ENCODE peak calls at places on chromosomes 4 and X, in six cellular contexts. H is neuronal stem cell, U is mesenchymal stem cell, C is IMR-90, N is mesendoderm, A is H1. E is an unnamed sample.
A peak's percentile ranks its signal among the peaks of the same experiment; 100 is the strongest.

GRCh38 chrX:68838571-68838910 is 9.7 kb downstream of the EFNB1 start:
- DNase-seq in H (no peak), U (no peak), C (no peak), N (no peak), A (no peak), E (no peak)

GRCh38 chrX:150476183-150476699 is 92.2 kb upstream of the MTM1 start:
- DNase-seq in H (no peak), U (no peak), C (peak; percentile 62), N (no peak), A (no peak), E (no peak)

GRCh38 chrX:100710816-100711215 is 21.1 kb downstream of the SYTL4 start:
- DNase-seq in H (no peak), U (no peak), C (no peak), N (no peak), A (no peak), E (no peak)

GRCh38 chr4:16111533-16111932 is 27.7 kb upstream of the PROM1 start:
- DNase-seq in H (no peak), U (no peak), C (no peak), N (no peak), A (no peak), E (no peak)

GRCh38 chr4:186392017-186392416 is 126.0 kb downstream of the F11 start:
- DNase-seq in H (no peak), U (no peak), C (no peak), N (no peak), A (no peak), E (no peak)

GRCh38 chr4:41359069-41359769 is 102.5 kb downstream of the UCHL1 start:
- DNase-seq in H (no peak), U (no peak), C (no peak), N (peak; percentile 86), A (peak; percentile 72), E (peak; percentile 80)

GRCh38 chr4:111761531-111761930 is 383.7 kb upstream of the FAM241A start:
- DNase-seq in H (no peak), U (peak; percentile 52), C (no peak), N (no peak), A (no peak), E (no peak)

GRCh38 chr4:146520894-146521542 is 722 bp downstream of the SLC10A7 start:
- DNase-seq in H (peak; percentile 9), U (peak; percentile 86), C (peak; percentile 63), N (no peak), A (no peak), E (no peak)

GRCh38 chrX:152637649-152638442 is at the start of gene GABRQ:
- DNase-seq in H (peak; percentile 73), U (no peak), C (no peak), N (peak; percentile 93), A (peak; percentile 82), E (peak; percentile 94)

GRCh38 chr4:141080668-141081067 is 52.6 kb downstream of the RNF150 start:
- DNase-seq in H (no peak), U (no peak), C (no peak), N (no peak), A (no peak), E (no peak)

GRCh38 chrX:4091046-4091760 is 377.8 kb upstream of the PRKX start:
- DNase-seq in H (no peak), U (no peak), C (no peak), N (peak; percentile 49), A (no peak), E (no peak)

GRCh38 chr4:143184217-143184502 is 557 bp upstream of the USP38 start:
- DNase-seq in H (no peak), U (no peak), C (no peak), N (no peak), A (no peak), E (no peak)

GRCh38 chrX:106726485-106727437 is at the start of gene RNF128:
- DNase-seq in H (no peak), U (peak; percentile 22), C (peak; percentile 26), N (peak; percentile 80), A (peak; percentile 66), E (peak; percentile 78)

GRCh38 chr4:38072578-38072977 is 112.4 kb downstream of the PTTG2 start:
- DNase-seq in H (no peak), U (peak; percentile 57), C (no peak), N (no peak), A (no peak), E (no peak)

GRCh38 chrX:121581885-121582284 is 534.5 kb downstream of the GLUD2 start:
- DNase-seq in H (no peak), U (no peak), C (no peak), N (peak; percentile 21), A (no peak), E (no peak)

GRCh38 chr4:37422638-37423037 is 178.1 kb downstream of the NWD2 start:
- DNase-seq in H (no peak), U (no peak), C (no peak), N (no peak), A (no peak), E (no peak)

GRCh38 chr4:38957947-38958346 is 74.3 kb downstream of the TMEM156 start:
- DNase-seq in H (no peak), U (no peak), C (no peak), N (no peak), A (no peak), E (no peak)

GRCh38 chrX:95884196-95884595 is 800.4 kb upstream of the DIAPH2 start:
- DNase-seq in H (no peak), U (no peak), C (no peak), N (no peak), A (no peak), E (no peak)

GRCh38 chr4:45063701-45064100 is 337.3 kb upstream of the GNPDA2 start:
- DNase-seq in H (no peak), U (peak; percentile 20), C (no peak), N (peak; percentile 61), A (no peak), E (no peak)

GRCh38 chr4:165208322-165208652 is 926 bp downstream of the KLHL2 start:
- DNase-seq in H (no peak), U (no peak), C (no peak), N (no peak), A (no peak), E (no peak)

GRCh38 chrX:38890326-38890725 is 89.1 kb downstream of the MID1IP1 start:
- DNase-seq in H (no peak), U (no peak), C (no peak), N (no peak), A (no peak), E (no peak)

GRCh38 chr4:140003851-140004579 is 150.0 kb downstream of the MAML3 start:
- DNase-seq in H (no peak), U (no peak), C (peak; percentile 8), N (no peak), A (peak; percentile 29), E (no peak)

GRCh38 chr4:83440148-83440814 is 15.3 kb downstream of the HELQ start:
- DNase-seq in H (no peak), U (no peak), C (no peak), N (no peak), A (no peak), E (no peak)

GRCh38 chr4:107138433-107138832 is 102.3 kb upstream of the DKK2 start:
- DNase-seq in H (no peak), U (no peak), C (no peak), N (no peak), A (no peak), E (no peak)

GRCh38 chrX:11908371-11908770 is 150.3 kb downstream of the MSL3 start:
- DNase-seq in H (no peak), U (no peak), C (no peak), N (peak; percentile 47), A (no peak), E (no peak)

GRCh38 chr4:105600256-105600655 is 47.8 kb downstream of the ARHGEF38 start:
- DNase-seq in H (no peak), U (no peak), C (no peak), N (no peak), A (no peak), E (no peak)
- H2BK15ac ChIP-seq in H (no peak overlapping the region), U (no peak overlapping the region), C (no peak overlapping the region), N (no peak overlapping the region), A (no peak overlapping the region), E (no peak overlapping the region)

GRCh38 chr4:7917669-7918068 is 22.0 kb downstream of the AFAP1 start:
- DNase-seq in H (no peak), U (no peak), C (no peak), N (peak; percentile 67), A (no peak), E (no peak)
- H3K4me2 ChIP-seq in H (no peak overlapping the region), U (no peak overlapping the region), C (no peak overlapping the region), N (no peak overlapping the region), A (no peak overlapping the region), E (no peak overlapping the region)

GRCh38 chr4:53520114-53520513 is 71.2 kb downstream of the LNX1 start:
- DNase-seq in H (no peak), U (no peak), C (no peak), N (peak; percentile 94), A (no peak), E (peak; percentile 41)

GRCh38 chr4:53515076-53515475 is 76.2 kb downstream of the LNX1 start:
- DNase-seq in H (no peak), U (no peak), C (no peak), N (no peak), A (no peak), E (no peak)

GRCh38 chr4:53514509-53514908 is 76.8 kb downstream of the LNX1 start:
- DNase-seq in H (no peak), U (no peak), C (peak; percentile 29), N (no peak), A (no peak), E (no peak)

GRCh38 chr4:53522334-53522733 is 69.0 kb downstream of the LNX1 start:
- DNase-seq in H (no peak), U (no peak), C (peak; percentile 32), N (no peak), A (no peak), E (no peak)

DNA sequence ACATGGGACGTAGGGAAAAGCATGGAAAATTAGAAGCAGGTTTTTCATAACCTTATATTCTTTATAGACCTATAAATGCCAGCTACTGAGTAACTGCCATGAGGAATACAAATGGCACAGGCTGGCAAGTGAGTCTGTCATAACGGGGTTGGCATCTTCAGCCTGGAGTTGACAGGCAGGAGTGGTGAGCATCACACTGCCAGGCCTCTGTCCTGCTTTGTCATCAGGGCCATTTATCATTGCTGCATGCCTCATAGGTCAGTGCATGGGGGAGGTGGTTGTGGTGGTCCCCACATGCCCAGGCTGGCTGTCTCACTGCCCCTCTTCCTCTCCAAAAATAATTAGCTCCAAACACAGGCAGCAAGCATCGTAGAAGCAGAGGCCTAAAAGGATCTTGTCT is 72.5 kb downstream of the LNX1 start:
- DNase-seq in H (no peak), U (no peak), C (no peak), N (no peak), A (no peak), E (no peak)
- H3K23ac ChIP-seq in H (no peak overlapping the region), U (no peak overlapping the region), C (no peak overlapping the region), N (no peak overlapping the region), A (no peak overlapping the region), E (no peak overlapping the region)

GRCh38 chr4:78513411-78513975 is 38.1 kb upstream of the ANXA3 start:
- DNase-seq in H (no peak), U (no peak), C (no peak), N (no peak), A (no peak), E (no peak)

GRCh38 chr4:78520808-78521226 is 30.8 kb upstream of the ANXA3 start:
- DNase-seq in H (no peak), U (no peak), C (peak; percentile 15), N (no peak), A (no peak), E (no peak)

GRCh38 chr4:78518551-78518950 is 33.0 kb upstream of the ANXA3 start:
- DNase-seq in H (no peak), U (no peak), C (no peak), N (no peak), A (no peak), E (no peak)

GRCh38 chr4:78519962-78520361 is 31.6 kb upstream of the ANXA3 start:
- DNase-seq in H (no peak), U (no peak), C (no peak), N (no peak), A (no peak), E (no peak)

GRCh38 chr4:78517050-78517652 is 34.4 kb upstream of the ANXA3 start:
- DNase-seq in H (peak; percentile 5), U (peak; percentile 49), C (peak; percentile 43), N (peak; percentile 34), A (no peak), E (no peak)
- H2BK15ac ChIP-seq in H (no peak overlapping the region), U (no peak overlapping the region), C (no peak overlapping the region), N (no peak overlapping the region), A (no peak overlapping the region), E (no peak overlapping the region)